ENCODE peak calls at places on chromosomes 16 and 17, in seven cellular contexts. Z, N, B, W, D, U and Y are unnamed samples.

GRCh38 chr16:86048882-86049585 is 150.1 kb downstream of the IRF8 start:
- DNase-seq in W (peak; percentile 43), U (no peak), D (no peak), B (no peak), N (no peak), Z (no peak), Y (peak; percentile 51)

GRCh38 chr16:50509521-50510341 is 38.5 kb upstream of the NKD1 start:
- DNase-seq in U (peak; percentile 13), D (peak; percentile 16), Z (peak; percentile 21), B (peak; percentile 10), N (peak; percentile 46), W (no peak), Y (no peak)

GRCh38 chr17:82750241-82750905 is 1.5 kb upstream of the TBCD start:
- DNase-seq in W (no peak), N (no peak), Z (no peak), U (no peak), D (no peak), B (no peak), Y (no peak)

GRCh38 chr16:70597135-70597534 is 49.2 kb upstream of the IL34 start:
- DNase-seq in W (no peak), U (no peak), D (no peak), B (no peak), Z (no peak), N (no peak), Y (peak; percentile 17)

GRCh38 chr16:69662901-69663300 is 63.5 kb downstream of the NQO1 start:
- DNase-seq in Z (no peak), B (no peak), D (no peak), N (no peak), W (no peak), U (no peak), Y (no peak)

GRCh38 chr16:5678371-5678770 is 580.8 kb upstream of the EEF2KMT start:
- DNase-seq in Z (no peak), D (no peak), N (no peak), W (no peak), B (no peak), U (no peak), Y (no peak)

GRCh38 chr17:27633312-27634025 is 2.5 kb downstream of the LGALS9 start:
- DNase-seq in U (peak; percentile 44), W (peak; percentile 78), B (peak; percentile 21), N (no peak), Z (no peak), D (no peak), Y (no peak)

GRCh38 chr16:78988361-78988992 is 612.1 kb downstream of the MAF start:
- DNase-seq in N (no peak), U (no peak), B (no peak), D (no peak), W (no peak), Z (no peak), Y (no peak)

GRCh38 chr17:74239169-74239568 is 25.8 kb downstream of the TTYH2 start:
- DNase-seq in W (no peak), D (no peak), N (no peak), U (peak; percentile 89), B (peak; percentile 47), Z (no peak), Y (no peak)

GRCh38 chr17:51015145-51015558 is 105.5 kb downstream of the SPAG9 start:
- DNase-seq in W (no peak), N (peak; percentile 50), B (peak; percentile 78), D (no peak), Z (no peak), U (peak; percentile 54), Y (no peak)

GRCh38 chr16:29844575-29845331 is 18.3 kb downstream of the CDIPT start:
- DNase-seq in N (no peak), W (no peak), U (peak; percentile 71), D (no peak), Z (no peak), B (peak; percentile 47), Y (no peak)

GRCh38 chr17:78258323-78259229 is 27.1 kb downstream of the TMEM235 start:
- DNase-seq in B (peak; percentile 23), D (peak; percentile 63), N (no peak), Z (peak; percentile 73), W (peak; percentile 95), U (no peak), Y (peak; percentile 80)

GRCh38 chr17:62648954-62649294 is 21.5 kb downstream of the MRC2 start:
- DNase-seq in Z (no peak), U (no peak), N (no peak), B (no peak), D (no peak), W (no peak), Y (peak; percentile 35)

GRCh38 chr16:12228607-12229499 is 252.3 kb downstream of the SNX29 start:
- DNase-seq in Z (no peak), B (peak; percentile 71), U (peak; percentile 75), N (peak; percentile 61), W (no peak), D (no peak), Y (no peak)

GRCh38 chr17:10067446-10068143 is 130.8 kb downstream of the GAS7 start:
- DNase-seq in D (no peak), W (no peak), N (peak; percentile 10), Z (no peak), B (no peak), U (no peak), Y (no peak)

GRCh38 chr17:29620271-29620670 is 2.4 kb downstream of the CORO6 start:
- DNase-seq in B (peak; percentile 25), D (no peak), Z (no peak), U (peak; percentile 48), N (peak; percentile 47), W (no peak), Y (no peak)

GRCh38 chr17:1373710-1374237 is 26.2 kb downstream of the YWHAE start:
- DNase-seq in U (no peak), N (no peak), B (no peak), W (no peak), D (no peak), Z (no peak), Y (no peak)

GRCh38 chr17:27489045-27489715 is 32.9 kb downstream of the KSR1 start:
- DNase-seq in B (peak; percentile 81), D (no peak), N (peak; percentile 27), W (peak; percentile 81), U (peak; percentile 44), Z (no peak), Y (no peak)

GRCh38 chr17:17886747-17887146 is 50.0 kb upstream of the SREBF1 start:
- DNase-seq in W (no peak), Z (no peak), N (no peak), B (no peak), U (peak; percentile 10), D (no peak), Y (no peak)

GRCh38 chr17:37068266-37068665 is 119.5 kb downstream of the AATF start:
- DNase-seq in B (peak; percentile 67), U (no peak), W (no peak), N (no peak), Z (no peak), D (no peak), Y (no peak)

GRCh38 chr17:17904171-17905035 is 67.6 kb upstream of the SREBF1 start:
- DNase-seq in U (no peak), B (no peak), D (no peak), N (no peak), W (peak; percentile 20), Z (no peak), Y (peak; percentile 40)

DNA sequence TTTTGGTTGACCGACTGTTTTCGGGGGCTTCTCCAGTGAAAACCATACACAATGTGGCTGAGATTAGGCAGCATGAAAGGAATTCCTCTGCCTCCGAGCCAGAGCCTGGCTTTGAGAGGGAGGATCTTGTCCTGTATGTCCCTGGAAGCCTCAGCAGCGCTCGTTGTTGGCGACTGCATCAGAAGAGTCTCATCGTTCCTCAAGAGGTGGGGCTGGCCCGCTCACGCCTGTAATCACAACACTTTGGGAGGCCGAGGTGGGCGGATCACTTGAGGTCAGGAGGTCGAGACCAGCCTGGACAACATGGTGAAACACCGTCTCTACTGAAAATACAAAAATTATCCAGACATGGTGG is 15.0 kb downstream of the HS3ST6 start:
- DNase-seq in N (no peak), U (no peak), Z (no peak), B (no peak), D (no peak), W (no peak), Y (no peak)
- TF ChIP-seq CTCF in N (no peak), U (no peak), Z (no peak), B (no peak), D (no peak), W (no peak), Y (no peak)

GRCh38 chr17:60514500-60514899 is 11.5 kb downstream of the APPBP2 start:
- DNase-seq in D (no peak), U (no peak), N (no peak), Z (no peak), W (no peak), B (no peak), Y (no peak)

GRCh38 chr17:60510723-60511122 is 15.3 kb downstream of the APPBP2 start:
- DNase-seq in W (no peak), D (no peak), Z (no peak), U (no peak), N (no peak), B (no peak), Y (no peak)

GRCh38 chr17:60510031-60510430 is 16.0 kb downstream of the APPBP2 start:
- DNase-seq in W (no peak), Z (no peak), B (no peak), U (peak; percentile 35), N (no peak), D (no peak), Y (no peak)

GRCh38 chr17:60514053-60514452 is 12.0 kb downstream of the APPBP2 start:
- DNase-seq in B (no peak), N (no peak), Z (no peak), U (no peak), W (no peak), D (no peak), Y (no peak)

GRCh38 chr17:60513014-60513413 is 13.0 kb downstream of the APPBP2 start:
- DNase-seq in Z (no peak), D (no peak), N (no peak), B (no peak), W (no peak), U (no peak), Y (no peak)
- TF ChIP-seq CTCF in Z (no peak), D (no peak), N (no peak), B (no peak), W (no peak), U (no peak), Y (no peak)

DNA sequence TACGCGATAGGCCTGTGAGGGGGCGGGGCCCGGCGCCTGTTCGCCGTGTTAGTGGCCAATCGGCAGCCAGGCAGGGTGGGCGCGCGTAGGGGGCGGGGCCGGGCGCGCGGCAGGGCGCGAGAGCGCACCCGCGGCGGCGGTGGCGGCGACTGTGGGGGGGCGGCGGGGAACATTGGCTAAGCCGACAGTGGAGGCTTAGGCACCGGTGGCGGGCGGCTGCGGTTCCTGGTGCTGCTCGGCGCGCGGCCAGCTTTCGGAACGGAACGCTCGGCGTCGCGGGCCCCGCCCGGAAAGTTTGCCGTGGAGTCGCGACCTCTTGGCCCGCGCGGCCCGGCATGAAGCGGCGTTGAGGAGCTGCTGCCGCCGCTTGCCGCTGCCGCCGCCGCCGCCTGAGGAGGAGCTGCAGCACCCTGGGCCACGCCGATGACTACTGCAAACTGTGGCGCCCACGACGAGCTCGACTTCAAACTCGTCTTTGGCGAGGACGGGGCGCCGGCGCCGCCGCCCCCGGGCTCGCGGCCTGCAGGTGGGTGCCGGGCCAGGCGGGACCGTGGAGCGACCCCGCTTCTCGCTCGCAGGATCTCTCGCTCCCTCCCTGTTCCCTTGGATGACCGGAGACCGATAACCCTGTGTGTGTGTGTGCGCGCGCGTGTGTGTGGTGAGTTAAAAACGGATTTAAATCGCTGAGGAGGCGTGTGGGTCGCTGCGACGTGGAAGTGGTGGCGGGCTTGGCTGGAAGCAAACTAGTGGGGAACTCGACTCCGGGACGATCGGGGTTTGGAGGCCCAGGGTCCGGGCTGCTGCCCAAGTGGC is at the start of gene NFATC3:
- DNase-seq in Z (peak; percentile 99), B (peak; percentile 96), U (peak; percentile 92), D (peak; percentile 98), W (peak; percentile 100), N (peak; percentile 92), Y (peak; percentile 98)
- TF ChIP-seq CTCF in Z (no peak), B (no peak), U (no peak), D (no peak), W (no peak), N (no peak), Y (peak; percentile 43)

GRCh38 chr16:81263470-81264200 is 25.1 kb downstream of the BCO1 start:
- DNase-seq in N (peak; percentile 33), U (peak; percentile 57), Z (no peak), D (no peak), B (peak; percentile 73), W (no peak), Y (no peak)
- TF ChIP-seq CTCF in N (peak; percentile 56), U (peak; percentile 25), Z (no peak), D (no peak), B (peak; percentile 10), W (no peak), Y (peak; percentile 14)